ENCODE peak calls at places on chromosomes 3 and 15, in eight cellular contexts. F, U, O, M, G, N, S and D are unnamed samples.
A peak's percentile ranks its signal among the peaks of the same experiment; 100 is the strongest.

GRCh38 chr3:14150491-14151230 is 25.8 kb downstream of the TMEM43 start:
- DNase-seq in F (no peak), U (no peak), O (no peak), M (no peak), G (no peak), N (no peak), S (no peak), D (no peak)

GRCh38 chr15:67065531-67066005 is at the start of gene SMAD3:
- DNase-seq in F (peak; percentile 66), U (peak; percentile 85), O (peak; percentile 81), M (peak; percentile 81), G (peak; percentile 77), N (peak; percentile 96), S (peak; percentile 87), D (peak; percentile 94)

GRCh38 chr15:66110788-66111187 is 142.8 kb downstream of the MEGF11 start:
- DNase-seq in F (no peak), U (no peak), O (no peak), M (no peak), G (no peak), N (no peak), S (no peak), D (peak; percentile 3)

GRCh38 chr3:97257942-97258341 is 443.5 kb downstream of the EPHA6 start:
- DNase-seq in F (no peak), U (peak; percentile 5), O (no peak), M (no peak), G (no peak), N (no peak), S (no peak), D (no peak)

GRCh38 chr3:55683666-55684270 is 196.7 kb upstream of the WNT5A start:
- DNase-seq in F (no peak), U (no peak), O (no peak), M (no peak), G (no peak), N (no peak), S (no peak), D (no peak)

GRCh38 chr3:52093751-52094525 is 37.6 kb upstream of the DUSP7 start:
- DNase-seq in F (no peak), U (no peak), O (no peak), M (no peak), G (no peak), N (no peak), S (peak; percentile 93), D (no peak)

GRCh38 chr3:186166036-186166435 is 57.1 kb upstream of the ETV5 start:
- DNase-seq in F (no peak), U (no peak), O (no peak), M (no peak), G (no peak), N (no peak), S (no peak), D (no peak)

GRCh38 chr3:123312331-123313265 is 110.9 kb downstream of the SEC22A start:
- DNase-seq in F (no peak), U (no peak), O (no peak), M (no peak), G (no peak), N (no peak), S (no peak), D (peak; percentile 30)

GRCh38 chr15:31977138-31977537 is 53.2 kb upstream of the CHRNA7 start:
- DNase-seq in F (no peak), U (no peak), O (no peak), M (no peak), G (no peak), N (no peak), S (no peak), D (no peak)

GRCh38 chr3:71142440-71143161 is 440.9 kb downstream of the FOXP1 start:
- DNase-seq in F (no peak), U (no peak), O (no peak), M (no peak), G (no peak), N (no peak), S (peak; percentile 38), D (no peak)

GRCh38 chr15:64856429-64857145 is 14.9 kb downstream of the PLEKHO2 start:
- DNase-seq in F (no peak), U (peak; percentile 98), O (no peak), M (no peak), G (no peak), N (no peak), S (peak; percentile 61), D (no peak)

GRCh38 chr3:115071611-115072010 is 75.5 kb downstream of the ZBTB20 start:
- DNase-seq in F (no peak), U (no peak), O (no peak), M (no peak), G (no peak), N (no peak), S (no peak), D (no peak)

GRCh38 chr3:66483006-66483928 is 17.6 kb downstream of the LRIG1 start:
- DNase-seq in F (no peak), U (peak; percentile 74), O (no peak), M (no peak), G (no peak), N (peak; percentile 88), S (no peak), D (peak; percentile 75)

GRCh38 chr3:135966875-135967274 is 1.3 kb downstream of the PPP2R3A start:
- DNase-seq in F (no peak), U (no peak), O (no peak), M (no peak), G (no peak), N (no peak), S (no peak), D (no peak)

GRCh38 chr3:13135251-13135810 is 62.1 kb upstream of the IQSEC1 start:
- DNase-seq in F (no peak), U (no peak), O (no peak), M (no peak), G (no peak), N (peak; percentile 65), S (no peak), D (peak; percentile 68)

GRCh38 chr3:182843478-182843877 is 50.2 kb downstream of the ATP11B start:
- DNase-seq in F (no peak), U (no peak), O (no peak), M (no peak), G (no peak), N (no peak), S (peak; percentile 42), D (no peak)

GRCh38 chr3:87503901-87504498 is 227.6 kb upstream of the POU1F1 start:
- DNase-seq in F (peak; percentile 59), U (peak; percentile 49), O (no peak), M (no peak), G (no peak), N (no peak), S (peak; percentile 69), D (no peak)

GRCh38 chr3:109927161-109927560 is 589.8 kb upstream of the DPPA4 start:
- DNase-seq in F (peak; percentile 76), U (peak; percentile 98), O (no peak), M (no peak), G (no peak), N (no peak), S (peak; percentile 100), D (no peak)

GRCh38 chr3:52108302-52109232 is 45.7 kb downstream of the POC1A start:
- DNase-seq in F (no peak), U (no peak), O (no peak), M (no peak), G (no peak), N (no peak), S (no peak), D (peak; percentile 46)

GRCh38 chr3:107674371-107674770 is 151.6 kb downstream of the BBX start:
- DNase-seq in F (no peak), U (peak; percentile 31), O (no peak), M (peak; percentile 17), G (no peak), N (no peak), S (no peak), D (no peak)

GRCh38 chr15:77497108-77497737 is 76.5 kb downstream of the HMG20A start:
- DNase-seq in F (no peak), U (peak; percentile 62), O (no peak), M (no peak), G (no peak), N (no peak), S (peak; percentile 63), D (no peak)

GRCh38 chr15:31571676-31572075 is 245.0 kb downstream of the KLF13 start:
- DNase-seq in F (no peak), U (peak; percentile 24), O (no peak), M (no peak), G (no peak), N (no peak), S (no peak), D (no peak)

GRCh38 chr15:66565731-66566130 is at the start of gene LCTL:
- DNase-seq in F (no peak), U (peak; percentile 74), O (no peak), M (no peak), G (no peak), N (no peak), S (peak; percentile 83), D (no peak)

GRCh38 chr3:195139091-195139875 is 131.7 kb downstream of the XXYLT1 start:
- DNase-seq in F (no peak), U (no peak), O (no peak), M (no peak), G (no peak), N (no peak), S (no peak), D (no peak)

GRCh38 chr3:135192929-135193328 is 397.9 kb downstream of the EPHB1 start:
- DNase-seq in F (no peak), U (no peak), O (no peak), M (no peak), G (no peak), N (no peak), S (peak; percentile 74), D (no peak)

GRCh38 chr3:10570196-10570946 is 65.0 kb upstream of the ATP2B2 start:
- DNase-seq in F (no peak), U (no peak), O (no peak), M (no peak), G (no peak), N (no peak), S (no peak), D (peak; percentile 77)

GRCh38 chr3:52054689-52055511 is 1.5 kb downstream of the DUSP7 start:
- DNase-seq in F (no peak), U (no peak), O (peak; percentile 11), M (peak; percentile 29), G (no peak), N (no peak), S (no peak), D (no peak)

GRCh38 chr15:48563944-48564343 is 81.6 kb downstream of the FBN1 start:
- DNase-seq in F (no peak), U (no peak), O (no peak), M (no peak), G (no peak), N (no peak), S (no peak), D (no peak)

GRCh38 chr3:113105980-113106379 is 105.4 kb upstream of the BOC start:
- DNase-seq in F (no peak), U (no peak), O (no peak), M (no peak), G (no peak), N (no peak), S (peak; percentile 23), D (no peak)

GRCh38 chr3:87410110-87410509 is 133.7 kb upstream of the POU1F1 start:
- DNase-seq in F (no peak), U (no peak), O (no peak), M (no peak), G (no peak), N (no peak), S (peak; percentile 48), D (no peak)